ENCODE peak calls at places on chromosome 4, in seven cellular contexts. S is activated naive CD8-positive, alpha-beta T cell treated with anti-CD3 and anti-CD28 coated beads, Interleukin-2, amount 50 U/mL, for 24 hours; P is iris pigment epithelial cell; U is left ventricle myocardium superior; N is A172; Z is neuronal stem cell; H is Caki2. V is an unnamed sample.

GRCh38 chr4:185634066-185634652 is 98.9 kb upstream of the PDLIM3 start:
- DNase-seq in S (no peak), P (peak), U (no peak), N (no peak), Z (no peak), H (no peak), V (peak)

GRCh38 chr4:54902976-54903375 is 222.4 kb downstream of the KDR start:
- DNase-seq in S (no peak), P (no peak), U (no peak), N (no peak), Z (no peak), H (no peak), V (no peak)

GRCh38 chr4:148514041-148514440 is 71.8 kb upstream of the NR3C2 start:
- DNase-seq in S (no peak), P (peak), U (no peak), N (no peak), Z (no peak), H (no peak), V (peak)

GRCh38 chr4:5066101-5066500 is 14.8 kb downstream of the STK32B start:
- DNase-seq in S (no peak), P (no peak), U (no peak), N (no peak), Z (no peak), H (no peak), V (no peak)

GRCh38 chr4:125432078-125432477 is 117.3 kb downstream of the FAT4 start:
- DNase-seq in S (no peak), P (peak), U (no peak), N (peak), Z (peak), H (no peak), V (no peak)

GRCh38 chr4:76950052-76950845 is 697 bp downstream of the SEPTIN11 start:
- DNase-seq in S (peak), P (peak), U (peak), N (peak), Z (peak), H (peak), V (peak)

GRCh38 chr4:101419324-101420135 is 72.2 kb upstream of the PPP3CA start:
- DNase-seq in S (no peak), P (peak), U (no peak), N (no peak), Z (peak), H (no peak), V (peak)

GRCh38 chr4:83125738-83126141 is 11.2 kb upstream of the PLAC8 start:
- DNase-seq in S (peak), P (no peak), U (no peak), N (no peak), Z (no peak), H (no peak), V (peak)

GRCh38 chr4:139416073-139416673 is 37.7 kb upstream of the RAB33B start:
- DNase-seq in S (no peak), P (peak), U (no peak), N (peak), Z (no peak), H (peak), V (peak)